ENCODE peak calls at places on chromosomes 13 and 19, in five cellular contexts. N is K562, Q is SK-N-SH, R is HCT116, A is GM12878. W is an unnamed sample.

GRCh38 chr19:30558793-30559192 is 186.6 kb downstream of the ZNF536 start:
- DNase-seq in N (no peak), A (no peak), R (no peak), Q (no peak), W (no peak)

GRCh38 chr19:6693681-6694080 is 23.7 kb upstream of the TNFSF14 start:
- DNase-seq in Q (no peak), N (peak; percentile 70), R (no peak), A (no peak), W (no peak)

GRCh38 chr13:30159446-30159839 is 147.9 kb downstream of the KATNAL1 start:
- DNase-seq in R (no peak), N (no peak), Q (no peak), A (no peak), W (no peak)

GRCh38 chr19:412356-413355 is 3.7 kb upstream of the C2CD4C start:
- DNase-seq in Q (peak; percentile 38), R (no peak), N (no peak), A (no peak), W (no peak)

GRCh38 chr13:26259634-26260033 is 5.7 kb downstream of the CDK8 start:
- DNase-seq in Q (no peak), N (no peak), A (no peak), R (no peak), W (no peak)

GRCh38 chr13:47696677-47697076 is 304.4 kb downstream of the SUCLA2 start:
- DNase-seq in A (no peak), N (peak; percentile 5), Q (no peak), R (no peak), W (no peak)

GRCh38 chr13:42394361-42395065 is 122.6 kb downstream of the AKAP11 start:
- DNase-seq in A (no peak), R (no peak), Q (no peak), N (no peak), W (no peak)

GRCh38 chr13:101127741-101128353 is 288.5 kb downstream of the NALCN start:
- DNase-seq in N (peak; percentile 27), A (no peak), R (peak; percentile 21), Q (peak; percentile 53), W (no peak)

GRCh38 chr13:107835339-107836018 is 379.9 kb downstream of the LIG4 start:
- DNase-seq in N (no peak), R (no peak), A (no peak), Q (no peak), W (no peak)

GRCh38 chr13:36418022-36418805 is 14.1 kb upstream of the CCNA1 start:
- DNase-seq in N (no peak), A (peak; percentile 32), Q (no peak), R (no peak), W (no peak)

GRCh38 chr13:112928958-112929777 is 39.8 kb upstream of the MCF2L start:
- DNase-seq in R (no peak), Q (peak; percentile 80), A (no peak), N (no peak), W (no peak)

GRCh38 chr19:32186542-32187330 is 158.7 kb upstream of the ZNF507 start:
- DNase-seq in R (no peak), Q (no peak), A (no peak), N (no peak), W (no peak)

GRCh38 chr19:50906217-50906616 is 5.0 kb downstream of the KLK4 start:
- DNase-seq in R (no peak), A (no peak), Q (peak; percentile 57), N (peak; percentile 54), W (no peak)

GRCh38 chr13:48844676-48845075 is 131.0 kb upstream of the FNDC3A start:
- DNase-seq in N (no peak), Q (no peak), A (no peak), R (no peak), W (no peak)

GRCh38 chr19:46386996-46387712 is 26.2 kb downstream of the CCDC8 start:
- DNase-seq in Q (no peak), N (no peak), R (no peak), A (no peak), W (no peak)

GRCh38 chr19:12484371-12485322 is at the start of gene ZNF709:
- DNase-seq in Q (peak; percentile 95), R (no peak), N (peak; percentile 90), A (peak; percentile 78), W (peak; percentile 47)

GRCh38 chr19:11693505-11694499 is 44.9 kb downstream of the ZNF823 start:
- DNase-seq in A (no peak), R (peak; percentile 56), Q (peak; percentile 64), N (no peak), W (no peak)

GRCh38 chr19:50728084-50728737 is 5.0 kb downstream of the CLEC11A start:
- DNase-seq in Q (peak; percentile 79), R (no peak), N (peak; percentile 96), A (no peak), W (no peak)

GRCh38 chr13:49584771-49585182 is 581 bp downstream of the RCBTB1 start:
- DNase-seq in Q (no peak), R (no peak), N (no peak), A (no peak), W (no peak)

GRCh38 chr13:47680752-47681151 is 320.3 kb downstream of the SUCLA2 start:
- DNase-seq in N (no peak), A (no peak), R (no peak), Q (no peak), W (no peak)

GRCh38 chr19:50559636-50560035 is 8.6 kb downstream of the LRRC4B start:
- DNase-seq in R (no peak), A (no peak), Q (no peak), N (no peak), W (no peak)

GRCh38 chr19:31397308-31397707 is 48.1 kb upstream of the TSHZ3 start:
- DNase-seq in N (no peak), R (no peak), A (no peak), Q (no peak), W (no peak)

GRCh38 chr19:15609261-15609660 is 5.8 kb upstream of the CYP4F8 start:
- DNase-seq in R (no peak), N (no peak), Q (no peak), A (no peak), W (no peak)

GRCh38 chr13:114167885-114168284 is 11.2 kb upstream of the CFAP97D2 start:
- DNase-seq in Q (no peak), A (no peak), N (no peak), R (no peak), W (no peak)

GRCh38 chr19:55272142-55272541 is 7.8 kb downstream of the HSPBP1 start:
- DNase-seq in Q (no peak), N (no peak), R (no peak), A (no peak), W (no peak)

GRCh38 chr19:1233361-1233667 is 4.5 kb downstream of the CBARP start:
- DNase-seq in Q (no peak), R (no peak), A (no peak), N (no peak), W (no peak)

GRCh38 chr19:45273532-45273877 is 22.4 kb downstream of the MARK4 start:
- DNase-seq in R (no peak), Q (no peak), A (no peak), N (no peak), W (no peak)

GRCh38 chr13:24217601-24218281 is 57.2 kb downstream of the SPATA13 start:
- DNase-seq in N (no peak), A (no peak), R (no peak), Q (no peak), W (no peak)

GRCh38 chr19:50500753-50501151 is 10.2 kb downstream of the JOSD2 start:
- DNase-seq in R (no peak), Q (no peak), A (no peak), N (no peak), W (no peak)

GRCh38 chr13:60944863-60945262 is 470.8 kb downstream of the PCDH20 start:
- DNase-seq in R (no peak), Q (no peak), A (no peak), N (no peak), W (no peak)

GRCh38 chr13:102152790-102153189 is 249.1 kb downstream of the FGF14 start:
- DNase-seq in Q (no peak), A (no peak), R (no peak), N (no peak), W (no peak)

GRCh38 chr13:22091222-22091970 is 420.5 kb downstream of the FGF9 start:
- DNase-seq in R (no peak), Q (no peak), A (no peak), N (no peak), W (no peak)

GRCh38 chr19:42628411-42629135 is 33.8 kb upstream of the CEACAM8 start:
- DNase-seq in A (no peak), Q (no peak), R (no peak), N (no peak), W (no peak)

GRCh38 chr13:46359731-46360130 is 27.3 kb downstream of the RUBCNL start:
- DNase-seq in R (no peak), A (no peak), Q (no peak), N (no peak), W (no peak)

GRCh38 chr19:31160346-31160926 is 188.8 kb downstream of the TSHZ3 start:
- DNase-seq in A (no peak), R (no peak), N (no peak), Q (no peak), W (no peak)

DNA sequence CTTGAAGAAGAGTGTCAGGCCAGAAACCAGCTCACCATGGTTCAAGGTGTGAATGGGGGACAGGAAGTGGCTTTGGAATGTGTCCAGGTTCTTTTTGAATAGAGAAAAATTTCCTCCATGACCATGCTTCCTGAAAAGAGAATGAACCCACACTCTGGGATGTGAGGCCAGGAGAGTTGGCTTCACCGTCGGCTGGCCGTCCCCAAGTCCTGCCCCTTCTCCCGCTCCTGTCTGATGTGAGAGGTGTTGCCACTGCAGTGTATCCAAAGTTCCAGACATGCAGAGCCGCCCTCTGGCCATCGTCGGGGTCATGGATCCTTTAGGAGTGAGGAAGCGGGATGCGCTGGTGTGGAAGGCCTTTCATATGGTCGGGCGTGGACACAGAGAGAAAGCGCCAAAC is 101.2 kb downstream of the COL4A2 start:
- DNase-seq in A (no peak), R (no peak), N (no peak), Q (no peak), W (no peak)
- TF ChIP-seq SIN3A in A (no peak), R (no peak), N (no peak), Q (no peak), W (no peak)

DNA sequence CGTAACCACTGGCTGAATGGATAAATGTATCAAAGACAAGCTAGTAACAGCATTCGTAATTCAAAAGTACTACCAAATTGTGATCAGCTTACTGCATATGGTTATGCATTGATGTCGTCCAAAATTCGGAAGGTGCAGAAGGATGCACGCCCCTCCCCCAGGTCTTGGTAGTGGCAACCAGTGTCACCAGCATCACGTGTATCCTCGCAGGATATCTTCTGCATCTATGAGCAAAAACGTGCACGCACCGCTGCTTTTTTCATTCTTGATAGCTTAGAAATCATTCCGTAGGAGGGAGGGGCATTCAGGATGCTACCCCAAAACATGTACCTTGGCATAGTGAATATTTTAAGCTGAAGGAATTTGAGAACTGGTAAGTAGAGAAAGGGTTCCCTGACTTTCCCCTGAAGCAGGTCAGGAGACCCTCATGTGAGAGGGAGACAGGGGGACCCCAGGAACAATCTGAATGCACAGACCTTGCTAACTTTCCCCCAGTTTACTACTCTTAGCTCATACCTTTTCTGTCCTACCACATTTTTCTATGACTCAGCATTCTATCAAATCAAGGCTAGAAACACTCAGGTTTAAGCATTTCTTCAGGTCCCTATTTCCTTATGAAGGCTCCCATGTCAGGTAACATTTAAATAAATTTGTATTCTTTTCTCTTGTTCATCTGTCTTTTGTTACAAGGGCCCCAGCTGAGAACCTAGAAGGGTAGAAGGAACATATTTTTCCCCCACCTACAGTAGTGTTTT is 61.2 kb upstream of the TM9SF2 start:
- DNase-seq in Q (no peak), N (no peak), R (no peak), A (no peak), W (no peak)
- TF ChIP-seq SIN3A in Q (no peak), N (no peak), R (no peak), A (no peak), W (no peak)

GRCh38 chr19:18414504-18415176 is 4.6 kb upstream of the SSBP4 start:
- DNase-seq in Q (no peak), N (peak; percentile 69), A (no peak), R (no peak), W (no peak)
- TF ChIP-seq SIN3A in Q (no peak), N (no peak), A (no peak), R (no peak), W (no peak)

GRCh38 chr19:35106291-35106583 is 9.4 kb upstream of the FXYD3 start:
- DNase-seq in Q (no peak), N (no peak), R (no peak), A (no peak), W (no peak)
- TF ChIP-seq SIN3A in Q (no peak), N (no peak), R (no peak), A (no peak), W (no peak)